ENCODE peak calls at places on chromosomes 7 and 10, in nine cellular contexts. X is NCI-H510A treated with DMSO at 0.1 percent for 48 hours; I is CD4-positive, alpha-beta T cell; C is BE2C; V is T-helper 2 cell; R is SK-N-SH; Q is cardiac fibroblast; B is NCI-H1694 treated with DMSO at 0.1 percent for 48 hours; J is aorta. K is an unnamed sample.

GRCh38 chr7:135678612-135679575 is 16.6 kb downstream of the STMP1 start:
- DNase-seq in J (peak), I (no peak), B (no peak), V (no peak), R (no peak), Q (peak), X (no peak), C (no peak), K (no peak)

GRCh38 chr7:67453981-67454380 is 457.3 kb downstream of the TYW1 start:
- DNase-seq in R (peak), X (no peak), B (no peak), C (peak), Q (no peak), V (no peak), I (no peak), J (no peak), K (no peak)

GRCh38 chr10:63083904-63084689 is 49.0 kb upstream of the NRBF2 start:
- DNase-seq in I (peak), Q (peak), X (peak), B (peak), R (peak), V (no peak), C (peak), J (peak), K (no peak)

GRCh38 chr10:121774813-121775212 is 153.0 kb downstream of the ATE1 start:
- DNase-seq in J (no peak), V (no peak), B (no peak), I (no peak), C (no peak), R (no peak), X (no peak), Q (peak), K (no peak)

GRCh38 chr7:81301815-81302214 is 383.0 kb upstream of the SEMA3C start:
- DNase-seq in B (no peak), I (no peak), R (no peak), V (no peak), J (no peak), Q (no peak), X (peak), C (no peak), K (no peak)

GRCh38 chr7:132469681-132470080 is 106.6 kb downstream of the PLXNA4 start:
- DNase-seq in I (no peak), B (no peak), R (no peak), X (no peak), V (no peak), Q (no peak), J (no peak), C (no peak), K (no peak)

GRCh38 chr10:66218981-66219587 is 706.8 kb upstream of the LRRTM3 start:
- DNase-seq in B (no peak), C (no peak), J (no peak), I (no peak), V (no peak), R (no peak), Q (peak), X (no peak), K (no peak)

GRCh38 chr10:86261933-86262665 is 104.5 kb downstream of the GRID1 start:
- DNase-seq in C (peak), B (no peak), X (peak), V (no peak), R (no peak), J (no peak), I (no peak), Q (no peak), K (peak)

GRCh38 chr10:35794703-35795102 is 152.6 kb upstream of the FZD8 start:
- DNase-seq in I (no peak), V (no peak), Q (peak), X (no peak), B (no peak), J (peak), C (no peak), R (no peak), K (no peak)

GRCh38 chr10:19532411-19532810 is 283.8 kb upstream of the PLXDC2 start:
- DNase-seq in V (no peak), J (no peak), R (no peak), I (no peak), B (no peak), Q (no peak), C (no peak), X (no peak), K (no peak)

GRCh38 chr7:20477091-20477490 is 138.4 kb upstream of the ABCB5 start:
- DNase-seq in B (no peak), C (no peak), R (no peak), X (no peak), J (no peak), V (no peak), I (no peak), Q (no peak), K (no peak)

K was measured in suprapubic skin.